ENCODE peak calls at places on chromosomes 13 and 19, in eight cellular contexts. One of them, this sample, is unnamed.

GRCh38 chr13:21137696-21138095 is 38.7 kb downstream of the SKA3 start:
- DNase-seq in heart left ventricle: no peak
- DNase-seq in brain microvascular endothelial cell: peak
- DNase-seq in GM12891: no peak
- DNase-seq in activated gamma-delta T cell treated with Interleukin-2 at 50 U/mL for 16 hours: no peak
- DNase-seq in endothelial cell: no peak
- DNase-seq in Calu3: peak
- DNase-seq in NCI-H1436 treated with DMSO at 0.1 percent for 48 hours: no peak
- DNase-seq in this sample: no peak

GRCh38 chr13:99425485-99426341 is 75.6 kb upstream of the TM9SF2 start:
- DNase-seq in brain microvascular endothelial cell: no peak
- DNase-seq in Calu3: no peak
- DNase-seq in activated gamma-delta T cell treated with Interleukin-2 at 50 U/mL for 16 hours: peak
- DNase-seq in heart left ventricle: no peak
- DNase-seq in NCI-H1436 treated with DMSO at 0.1 percent for 48 hours: no peak
- DNase-seq in endothelial cell: no peak
- DNase-seq in GM12891: peak
- DNase-seq in this sample: no peak

GRCh38 chr13:113526466-113527220 is 36.1 kb upstream of the DCUN1D2 start:
- DNase-seq in endothelial cell: no peak
- DNase-seq in GM12891: no peak
- DNase-seq in activated gamma-delta T cell treated with Interleukin-2 at 50 U/mL for 16 hours: no peak
- DNase-seq in Calu3: no peak
- DNase-seq in NCI-H1436 treated with DMSO at 0.1 percent for 48 hours: no peak
- DNase-seq in brain microvascular endothelial cell: no peak
- DNase-seq in heart left ventricle: no peak
- DNase-seq in this sample: no peak

GRCh38 chr19:55088543-55089265 is 13.0 kb downstream of the EPS8L1 start:
- DNase-seq in activated gamma-delta T cell treated with Interleukin-2 at 50 U/mL for 16 hours: peak
- DNase-seq in NCI-H1436 treated with DMSO at 0.1 percent for 48 hours: no peak
- DNase-seq in heart left ventricle: peak
- DNase-seq in brain microvascular endothelial cell: peak
- DNase-seq in Calu3: peak
- DNase-seq in GM12891: peak
- DNase-seq in endothelial cell: peak
- DNase-seq in this sample: no peak

GRCh38 chr13:41500501-41500900 is 43.2 kb downstream of the RGCC start:
- DNase-seq in Calu3: no peak
- DNase-seq in NCI-H1436 treated with DMSO at 0.1 percent for 48 hours: no peak
- DNase-seq in activated gamma-delta T cell treated with Interleukin-2 at 50 U/mL for 16 hours: peak
- DNase-seq in heart left ventricle: no peak
- DNase-seq in GM12891: no peak
- DNase-seq in endothelial cell: no peak
- DNase-seq in brain microvascular endothelial cell: no peak
- DNase-seq in this sample: no peak

GRCh38 chr13:97266328-97266727 is 44.2 kb downstream of the MBNL2 start:
- DNase-seq in NCI-H1436 treated with DMSO at 0.1 percent for 48 hours: no peak
- DNase-seq in heart left ventricle: no peak
- DNase-seq in activated gamma-delta T cell treated with Interleukin-2 at 50 U/mL for 16 hours: no peak
- DNase-seq in brain microvascular endothelial cell: no peak
- DNase-seq in Calu3: no peak
- DNase-seq in endothelial cell: no peak
- DNase-seq in GM12891: no peak
- DNase-seq in this sample: no peak

GRCh38 chr13:20136781-20137703 is 23.8 kb downstream of the GJA3 start:
- DNase-seq in heart left ventricle: no peak
- DNase-seq in Calu3: peak
- DNase-seq in brain microvascular endothelial cell: no peak
- DNase-seq in NCI-H1436 treated with DMSO at 0.1 percent for 48 hours: no peak
- DNase-seq in GM12891: no peak
- DNase-seq in activated gamma-delta T cell treated with Interleukin-2 at 50 U/mL for 16 hours: no peak
- DNase-seq in endothelial cell: peak
- DNase-seq in this sample: no peak

GRCh38 chr13:67408823-67409222 is 178.7 kb upstream of the PCDH9 start:
- DNase-seq in activated gamma-delta T cell treated with Interleukin-2 at 50 U/mL for 16 hours: no peak
- DNase-seq in heart left ventricle: no peak
- DNase-seq in Calu3: no peak
- DNase-seq in endothelial cell: no peak
- DNase-seq in NCI-H1436 treated with DMSO at 0.1 percent for 48 hours: no peak
- DNase-seq in brain microvascular endothelial cell: no peak
- DNase-seq in GM12891: no peak
- DNase-seq in this sample: no peak

GRCh38 chr19:10332965-10333757 is at the start of gene RAVER1:
- DNase-seq in heart left ventricle: peak
- DNase-seq in endothelial cell: peak
- DNase-seq in GM12891: peak
- DNase-seq in NCI-H1436 treated with DMSO at 0.1 percent for 48 hours: peak
- DNase-seq in activated gamma-delta T cell treated with Interleukin-2 at 50 U/mL for 16 hours: peak
- DNase-seq in brain microvascular endothelial cell: peak
- DNase-seq in Calu3: peak
- DNase-seq in this sample: peak

GRCh38 chr19:4326837-4327251 is 11.8 kb downstream of the STAP2 start:
- DNase-seq in GM12891: no peak
- DNase-seq in Calu3: no peak
- DNase-seq in heart left ventricle: no peak
- DNase-seq in brain microvascular endothelial cell: no peak
- DNase-seq in endothelial cell: no peak
- DNase-seq in NCI-H1436 treated with DMSO at 0.1 percent for 48 hours: no peak
- DNase-seq in activated gamma-delta T cell treated with Interleukin-2 at 50 U/mL for 16 hours: peak
- DNase-seq in this sample: no peak

GRCh38 chr13:37945651-37946575 is 76.3 kb upstream of the TRPC4 start:
- DNase-seq in NCI-H1436 treated with DMSO at 0.1 percent for 48 hours: no peak
- DNase-seq in brain microvascular endothelial cell: no peak
- DNase-seq in activated gamma-delta T cell treated with Interleukin-2 at 50 U/mL for 16 hours: no peak
- DNase-seq in endothelial cell: no peak
- DNase-seq in GM12891: no peak
- DNase-seq in Calu3: no peak
- DNase-seq in heart left ventricle: no peak
- DNase-seq in this sample: no peak

GRCh38 chr19:33064778-33065550 is at the start of gene RHPN2:
- DNase-seq in heart left ventricle: peak
- DNase-seq in Calu3: peak
- DNase-seq in endothelial cell: peak
- DNase-seq in NCI-H1436 treated with DMSO at 0.1 percent for 48 hours: peak
- DNase-seq in activated gamma-delta T cell treated with Interleukin-2 at 50 U/mL for 16 hours: no peak
- DNase-seq in brain microvascular endothelial cell: no peak
- DNase-seq in GM12891: peak
- DNase-seq in this sample: no peak

GRCh38 chr19:42255766-42256750 is 1.1 kb upstream of the ERF start:
- DNase-seq in activated gamma-delta T cell treated with Interleukin-2 at 50 U/mL for 16 hours: no peak
- DNase-seq in Calu3: peak
- DNase-seq in endothelial cell: peak
- DNase-seq in GM12891: no peak
- DNase-seq in heart left ventricle: peak
- DNase-seq in brain microvascular endothelial cell: no peak
- DNase-seq in NCI-H1436 treated with DMSO at 0.1 percent for 48 hours: no peak
- DNase-seq in this sample: no peak

GRCh38 chr19:15280048-15280725 is 47.9 kb upstream of the EPHX3 start:
- DNase-seq in activated gamma-delta T cell treated with Interleukin-2 at 50 U/mL for 16 hours: no peak
- DNase-seq in endothelial cell: no peak
- DNase-seq in GM12891: no peak
- DNase-seq in heart left ventricle: no peak
- DNase-seq in brain microvascular endothelial cell: no peak
- DNase-seq in NCI-H1436 treated with DMSO at 0.1 percent for 48 hours: no peak
- DNase-seq in Calu3: no peak
- DNase-seq in this sample: no peak

GRCh38 chr13:96871470-96871869 is 122.8 kb downstream of the OXGR1 start:
- DNase-seq in endothelial cell: no peak
- DNase-seq in GM12891: no peak
- DNase-seq in activated gamma-delta T cell treated with Interleukin-2 at 50 U/mL for 16 hours: no peak
- DNase-seq in heart left ventricle: no peak
- DNase-seq in Calu3: no peak
- DNase-seq in NCI-H1436 treated with DMSO at 0.1 percent for 48 hours: no peak
- DNase-seq in brain microvascular endothelial cell: no peak
- DNase-seq in this sample: no peak

GRCh38 chr19:38702278-38702677 is 42.0 kb downstream of the CAPN12 start:
- DNase-seq in brain microvascular endothelial cell: no peak
- DNase-seq in heart left ventricle: no peak
- DNase-seq in endothelial cell: no peak
- DNase-seq in activated gamma-delta T cell treated with Interleukin-2 at 50 U/mL for 16 hours: no peak
- DNase-seq in Calu3: no peak
- DNase-seq in GM12891: no peak
- DNase-seq in NCI-H1436 treated with DMSO at 0.1 percent for 48 hours: no peak
- DNase-seq in this sample: no peak

GRCh38 chr19:38250428-38250820 is 5.8 kb downstream of the PPP1R14A start:
- DNase-seq in NCI-H1436 treated with DMSO at 0.1 percent for 48 hours: no peak
- DNase-seq in Calu3: no peak
- DNase-seq in brain microvascular endothelial cell: no peak
- DNase-seq in endothelial cell: no peak
- DNase-seq in GM12891: no peak
- DNase-seq in activated gamma-delta T cell treated with Interleukin-2 at 50 U/mL for 16 hours: no peak
- DNase-seq in heart left ventricle: no peak
- DNase-seq in this sample: no peak

GRCh38 chr19:14694867-14695266 is 5.0 kb downstream of the ZNF333 start:
- DNase-seq in brain microvascular endothelial cell: no peak
- DNase-seq in GM12891: no peak
- DNase-seq in activated gamma-delta T cell treated with Interleukin-2 at 50 U/mL for 16 hours: no peak
- DNase-seq in NCI-H1436 treated with DMSO at 0.1 percent for 48 hours: no peak
- DNase-seq in Calu3: no peak
- DNase-seq in heart left ventricle: no peak
- DNase-seq in endothelial cell: no peak
- DNase-seq in this sample: no peak

GRCh38 chr13:113275387-113275786 is 21.7 kb upstream of the LAMP1 start:
- DNase-seq in heart left ventricle: no peak
- DNase-seq in NCI-H1436 treated with DMSO at 0.1 percent for 48 hours: no peak
- DNase-seq in endothelial cell: peak
- DNase-seq in activated gamma-delta T cell treated with Interleukin-2 at 50 U/mL for 16 hours: peak
- DNase-seq in GM12891: no peak
- DNase-seq in Calu3: peak
- DNase-seq in brain microvascular endothelial cell: peak
- DNase-seq in this sample: peak

GRCh38 chr19:38145627-38146026 is 78.4 kb downstream of the DPF1 start:
- DNase-seq in endothelial cell: no peak
- DNase-seq in Calu3: no peak
- DNase-seq in brain microvascular endothelial cell: no peak
- DNase-seq in NCI-H1436 treated with DMSO at 0.1 percent for 48 hours: no peak
- DNase-seq in heart left ventricle: no peak
- DNase-seq in GM12891: no peak
- DNase-seq in activated gamma-delta T cell treated with Interleukin-2 at 50 U/mL for 16 hours: no peak
- DNase-seq in this sample: no peak

GRCh38 chr19:35347930-35348298 is 212 bp downstream of the FFAR1 start:
- DNase-seq in activated gamma-delta T cell treated with Interleukin-2 at 50 U/mL for 16 hours: no peak
- DNase-seq in brain microvascular endothelial cell: no peak
- DNase-seq in endothelial cell: no peak
- DNase-seq in heart left ventricle: no peak
- DNase-seq in NCI-H1436 treated with DMSO at 0.1 percent for 48 hours: no peak
- DNase-seq in GM12891: no peak
- DNase-seq in Calu3: no peak
- DNase-seq in this sample: no peak

GRCh38 chr13:43107780-43108179 is 84.4 kb downstream of the DNAJC15 start:
- DNase-seq in endothelial cell: no peak
- DNase-seq in Calu3: no peak
- DNase-seq in heart left ventricle: no peak
- DNase-seq in activated gamma-delta T cell treated with Interleukin-2 at 50 U/mL for 16 hours: no peak
- DNase-seq in NCI-H1436 treated with DMSO at 0.1 percent for 48 hours: no peak
- DNase-seq in brain microvascular endothelial cell: no peak
- DNase-seq in GM12891: no peak
- DNase-seq in this sample: no peak

GRCh38 chr13:105817011-105817410 is 718.5 kb downstream of the EFNB2 start:
- DNase-seq in endothelial cell: no peak
- DNase-seq in Calu3: no peak
- DNase-seq in activated gamma-delta T cell treated with Interleukin-2 at 50 U/mL for 16 hours: no peak
- DNase-seq in brain microvascular endothelial cell: no peak
- DNase-seq in GM12891: no peak
- DNase-seq in heart left ventricle: no peak
- DNase-seq in NCI-H1436 treated with DMSO at 0.1 percent for 48 hours: no peak
- DNase-seq in this sample: no peak

GRCh38 chr13:101942038-101942437 is 459.8 kb downstream of the FGF14 start:
- DNase-seq in brain microvascular endothelial cell: peak
- DNase-seq in Calu3: peak
- DNase-seq in activated gamma-delta T cell treated with Interleukin-2 at 50 U/mL for 16 hours: no peak
- DNase-seq in endothelial cell: peak
- DNase-seq in heart left ventricle: peak
- DNase-seq in GM12891: no peak
- DNase-seq in NCI-H1436 treated with DMSO at 0.1 percent for 48 hours: peak
- DNase-seq in this sample: no peak

GRCh38 chr13:40236566-40237168 is 429.8 kb downstream of the FOXO1 start:
- DNase-seq in heart left ventricle: no peak
- DNase-seq in NCI-H1436 treated with DMSO at 0.1 percent for 48 hours: no peak
- DNase-seq in activated gamma-delta T cell treated with Interleukin-2 at 50 U/mL for 16 hours: no peak
- DNase-seq in GM12891: no peak
- DNase-seq in brain microvascular endothelial cell: no peak
- DNase-seq in endothelial cell: no peak
- DNase-seq in Calu3: no peak
- DNase-seq in this sample: no peak

GRCh38 chr19:3450796-3451411 is 29.4 kb downstream of the SMIM24 start:
- DNase-seq in NCI-H1436 treated with DMSO at 0.1 percent for 48 hours: no peak
- DNase-seq in activated gamma-delta T cell treated with Interleukin-2 at 50 U/mL for 16 hours: no peak
- DNase-seq in endothelial cell: no peak
- DNase-seq in brain microvascular endothelial cell: peak
- DNase-seq in GM12891: no peak
- DNase-seq in heart left ventricle: peak
- DNase-seq in Calu3: peak
- DNase-seq in this sample: no peak

GRCh38 chr19:17624314-17624991 is 63.7 kb downstream of the UNC13A start:
- DNase-seq in brain microvascular endothelial cell: no peak
- DNase-seq in activated gamma-delta T cell treated with Interleukin-2 at 50 U/mL for 16 hours: no peak
- DNase-seq in heart left ventricle: no peak
- DNase-seq in GM12891: no peak
- DNase-seq in endothelial cell: no peak
- DNase-seq in NCI-H1436 treated with DMSO at 0.1 percent for 48 hours: no peak
- DNase-seq in Calu3: no peak
- DNase-seq in this sample: no peak

GRCh38 chr13:112241288-112241687 is 134.9 kb upstream of the SPACA7 start:
- DNase-seq in brain microvascular endothelial cell: no peak
- DNase-seq in endothelial cell: no peak
- DNase-seq in GM12891: no peak
- DNase-seq in activated gamma-delta T cell treated with Interleukin-2 at 50 U/mL for 16 hours: no peak
- DNase-seq in heart left ventricle: no peak
- DNase-seq in Calu3: no peak
- DNase-seq in NCI-H1436 treated with DMSO at 0.1 percent for 48 hours: peak
- DNase-seq in this sample: no peak

GRCh38 chr19:35843676-35844481 is 8.4 kb downstream of the NPHS1 start:
- DNase-seq in GM12891: no peak
- DNase-seq in endothelial cell: no peak
- DNase-seq in heart left ventricle: no peak
- DNase-seq in activated gamma-delta T cell treated with Interleukin-2 at 50 U/mL for 16 hours: no peak
- DNase-seq in NCI-H1436 treated with DMSO at 0.1 percent for 48 hours: no peak
- DNase-seq in brain microvascular endothelial cell: no peak
- DNase-seq in Calu3: no peak
- DNase-seq in this sample: no peak

GRCh38 chr13:70714993-70715392 is 606.7 kb upstream of the KLHL1 start:
- DNase-seq in NCI-H1436 treated with DMSO at 0.1 percent for 48 hours: no peak
- DNase-seq in heart left ventricle: no peak
- DNase-seq in GM12891: no peak
- DNase-seq in activated gamma-delta T cell treated with Interleukin-2 at 50 U/mL for 16 hours: no peak
- DNase-seq in brain microvascular endothelial cell: no peak
- DNase-seq in Calu3: no peak
- DNase-seq in endothelial cell: no peak
- DNase-seq in this sample: no peak

GRCh38 chr19:47271949-47272348 is 2.7 kb upstream of the INAFM1 start:
- DNase-seq in activated gamma-delta T cell treated with Interleukin-2 at 50 U/mL for 16 hours: no peak
- DNase-seq in heart left ventricle: no peak
- DNase-seq in Calu3: no peak
- DNase-seq in brain microvascular endothelial cell: no peak
- DNase-seq in NCI-H1436 treated with DMSO at 0.1 percent for 48 hours: no peak
- DNase-seq in endothelial cell: no peak
- DNase-seq in GM12891: no peak
- DNase-seq in this sample: no peak

GRCh38 chr13:98454389-98454881 is 122.5 kb downstream of the STK24 start:
- DNase-seq in activated gamma-delta T cell treated with Interleukin-2 at 50 U/mL for 16 hours: no peak
- DNase-seq in Calu3: no peak
- DNase-seq in brain microvascular endothelial cell: peak
- DNase-seq in GM12891: no peak
- DNase-seq in endothelial cell: no peak
- DNase-seq in heart left ventricle: no peak
- DNase-seq in NCI-H1436 treated with DMSO at 0.1 percent for 48 hours: no peak
- DNase-seq in this sample: peak

GRCh38 chr13:108195146-108195545 is 20.2 kb downstream of the LIG4 start:
- DNase-seq in GM12891: no peak
- DNase-seq in heart left ventricle: no peak
- DNase-seq in NCI-H1436 treated with DMSO at 0.1 percent for 48 hours: no peak
- DNase-seq in Calu3: no peak
- DNase-seq in activated gamma-delta T cell treated with Interleukin-2 at 50 U/mL for 16 hours: no peak
- DNase-seq in endothelial cell: no peak
- DNase-seq in brain microvascular endothelial cell: no peak
- DNase-seq in this sample: no peak

GRCh38 chr19:32039446-32039845 is 306.0 kb upstream of the ZNF507 start:
- DNase-seq in brain microvascular endothelial cell: no peak
- DNase-seq in endothelial cell: no peak
- DNase-seq in GM12891: no peak
- DNase-seq in Calu3: no peak
- DNase-seq in heart left ventricle: no peak
- DNase-seq in NCI-H1436 treated with DMSO at 0.1 percent for 48 hours: no peak
- DNase-seq in activated gamma-delta T cell treated with Interleukin-2 at 50 U/mL for 16 hours: no peak
- DNase-seq in this sample: no peak

This sample was measured in LNCaP clone FGC.